ENCODE peak calls at places on chromosomes 4 and X, in nine cellular contexts. D is fibroblast of lung, K is upper lobe of right lung, M is transverse colon, G is A549, O is endothelial cell, F is lower leg skin, E is left ventricle myocardium inferior, U is OCI-LY7. C is an unnamed sample.
A peak's percentile ranks its signal among the peaks of the same experiment; 100 is the strongest.

GRCh38 chrX:23493941-23494374 is 159.3 kb downstream of the PTCHD1 start:
- DNase-seq in F (no peak), D (no peak), U (peak; percentile 5), E (no peak), O (no peak), K (no peak), M (no peak), G (peak; percentile 11), C (no peak)

GRCh38 chrX:17590892-17591740 is 146.2 kb upstream of the SCML1 start:
- DNase-seq in U (peak; percentile 11), F (peak; percentile 48), M (peak; percentile 59), K (no peak), G (peak; percentile 73), O (peak; percentile 44), D (peak; percentile 94), E (peak; percentile 24), C (no peak)

GRCh38 chr4:2141762-2142520 is 82.8 kb downstream of the NAT8L start:
- DNase-seq in F (no peak), U (no peak), M (no peak), O (no peak), G (no peak), E (no peak), K (no peak), D (peak; percentile 10), C (no peak)

GRCh38 chr4:80393246-80393969 is 57.9 kb downstream of the CFAP299 start:
- DNase-seq in G (no peak), O (no peak), M (no peak), D (peak; percentile 73), E (no peak), U (no peak), F (no peak), K (no peak), C (no peak)

GRCh38 chr4:142467086-142467485 is 379.0 kb downstream of the INPP4B start:
- DNase-seq in E (no peak), U (no peak), O (no peak), K (no peak), M (no peak), G (no peak), D (no peak), F (no peak), C (no peak)

GRCh38 chrX:13495232-13495631 is 74.2 kb upstream of the EGFL6 start:
- DNase-seq in U (no peak), F (no peak), M (peak; percentile 32), G (no peak), E (no peak), O (no peak), K (no peak), D (no peak), C (no peak)

GRCh38 chrX:115533485-115533884 is 27.5 kb upstream of the PLS3 start:
- DNase-seq in D (peak; percentile 71), G (no peak), E (no peak), F (no peak), U (no peak), K (no peak), M (no peak), O (no peak), C (no peak)

GRCh38 chrX:298993-299392 is 17.8 kb downstream of the PLCXD1 start:
- DNase-seq in E (no peak), G (no peak), D (no peak), U (no peak), K (no peak), O (no peak), F (no peak), M (no peak), C (no peak)

GRCh38 chr4:160319221-160319867 is 1216.5 kb downstream of the RAPGEF2 start:
- DNase-seq in K (no peak), O (no peak), G (peak; percentile 99), U (no peak), D (no peak), E (no peak), F (no peak), M (no peak), C (no peak)

GRCh38 chrX:100994352-100995281 is 25.1 kb downstream of the ARL13A start:
- DNase-seq in G (peak; percentile 48), D (peak; percentile 30), F (no peak), K (no peak), U (no peak), O (no peak), M (no peak), E (no peak), C (no peak)

GRCh38 chr4:177640864-177641263 is 198.6 kb upstream of the AGA start:
- DNase-seq in O (no peak), F (no peak), D (no peak), M (no peak), G (no peak), U (no peak), E (no peak), K (no peak), C (no peak)

GRCh38 chr4:14178421-14178820 is 550.9 kb upstream of the BOD1L1 start:
- DNase-seq in G (peak; percentile 17), D (peak; percentile 50), O (no peak), U (peak; percentile 41), K (no peak), F (no peak), E (no peak), M (no peak), C (no peak)

GRCh38 chr4:39046243-39046642 is 14.0 kb upstream of the TMEM156 start:
- DNase-seq in G (peak; percentile 74), O (no peak), E (no peak), U (no peak), M (no peak), K (no peak), F (no peak), D (no peak), C (no peak)

GRCh38 chr4:39043697-39044363 is 11.6 kb upstream of the TMEM156 start:
- DNase-seq in E (no peak), D (no peak), K (no peak), G (peak; percentile 41), F (no peak), U (peak; percentile 59), O (peak; percentile 14), M (no peak), C (no peak)

GRCh38 chr4:39044364-39044946 is 12.2 kb upstream of the TMEM156 start:
- DNase-seq in D (peak; percentile 88), F (peak; percentile 90), E (peak; percentile 94), M (peak; percentile 94), O (peak; percentile 92), K (peak; percentile 94), U (peak; percentile 90), G (peak; percentile 95), C (peak; percentile 85)

GRCh38 chr4:39045791-39046221 is 13.6 kb upstream of the TMEM156 start:
- DNase-seq in D (peak; percentile 40), M (no peak), O (no peak), F (no peak), K (no peak), E (no peak), U (peak; percentile 40), G (peak; percentile 60), C (no peak)

DNA sequence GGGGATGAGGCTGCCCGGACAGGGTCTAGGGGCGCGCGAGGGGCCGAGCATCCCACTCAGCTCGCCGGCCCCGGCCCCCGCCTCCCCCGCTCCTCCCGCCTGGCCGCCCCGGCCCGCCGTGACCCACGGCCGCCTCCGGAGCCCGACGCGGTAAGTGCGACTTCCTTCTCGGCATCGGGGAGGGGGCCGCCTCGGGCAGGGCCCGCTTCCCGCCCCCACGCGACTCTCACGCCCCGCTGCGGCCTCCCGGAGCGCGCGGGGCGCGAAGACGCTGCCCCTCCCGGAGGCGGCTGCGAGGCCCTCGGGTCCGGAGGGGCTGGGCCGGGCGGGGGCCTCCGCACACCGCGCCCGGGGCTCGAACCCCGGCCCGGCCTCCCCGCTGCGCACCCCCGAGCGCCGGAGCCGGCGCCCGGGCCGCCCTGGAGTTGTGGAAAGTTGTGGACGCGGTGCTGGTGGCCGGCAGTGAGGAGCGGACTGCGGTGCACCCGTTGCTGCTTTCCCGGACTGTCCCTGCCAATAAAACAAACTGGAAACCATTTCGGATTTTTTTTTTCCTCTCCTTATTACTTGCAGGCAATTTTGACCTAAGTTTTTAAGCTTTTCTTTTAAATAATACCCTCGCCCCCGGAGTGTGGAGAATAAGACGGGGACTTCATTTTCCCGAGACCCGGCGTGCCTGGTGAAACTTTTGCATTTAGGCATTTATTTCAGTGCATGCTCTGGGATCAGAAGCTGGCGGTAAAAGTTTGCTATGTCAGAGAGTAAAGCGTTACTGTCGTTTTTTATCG is 12.9 kb upstream of the TMEM156 start:
- DNase-seq in O (peak; percentile 55), K (peak; percentile 75), D (no peak), E (peak; percentile 29), M (no peak), F (no peak), G (peak; percentile 38), U (peak; percentile 63), C (no peak)
- TF ChIP-seq CTCF in O (no peak), K (no peak), D (no peak), E (no peak), M (no peak), F (no peak), G (no peak), U (no peak), C (no peak)

DNA sequence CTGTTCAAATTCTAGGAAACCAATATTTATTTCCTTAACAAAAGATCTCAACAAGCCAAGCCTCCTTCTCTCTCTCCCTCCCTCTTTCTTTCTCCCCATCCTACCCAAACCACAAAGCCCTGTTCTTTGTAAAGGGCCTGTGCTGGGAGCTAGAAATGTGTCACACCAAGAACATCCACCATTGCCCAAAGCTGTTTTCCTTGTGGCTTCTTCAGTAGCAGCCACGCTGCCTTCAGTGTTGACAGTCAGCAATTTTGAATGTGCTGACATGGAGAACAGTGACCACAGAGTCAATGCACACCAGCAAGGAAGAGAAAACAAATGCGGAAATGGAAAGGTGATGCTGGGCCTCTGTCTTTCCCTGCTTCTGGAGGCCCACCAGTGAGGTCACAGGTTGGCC is 202.9 kb downstream of the MAML3 start:
- DNase-seq in G (no peak), K (no peak), U (no peak), O (no peak), M (no peak), D (no peak), F (no peak), E (no peak), C (no peak)
- TF ChIP-seq CTCF in G (no peak), K (no peak), U (no peak), O (no peak), M (no peak), D (no peak), F (no peak), E (no peak), C (no peak)

DNA sequence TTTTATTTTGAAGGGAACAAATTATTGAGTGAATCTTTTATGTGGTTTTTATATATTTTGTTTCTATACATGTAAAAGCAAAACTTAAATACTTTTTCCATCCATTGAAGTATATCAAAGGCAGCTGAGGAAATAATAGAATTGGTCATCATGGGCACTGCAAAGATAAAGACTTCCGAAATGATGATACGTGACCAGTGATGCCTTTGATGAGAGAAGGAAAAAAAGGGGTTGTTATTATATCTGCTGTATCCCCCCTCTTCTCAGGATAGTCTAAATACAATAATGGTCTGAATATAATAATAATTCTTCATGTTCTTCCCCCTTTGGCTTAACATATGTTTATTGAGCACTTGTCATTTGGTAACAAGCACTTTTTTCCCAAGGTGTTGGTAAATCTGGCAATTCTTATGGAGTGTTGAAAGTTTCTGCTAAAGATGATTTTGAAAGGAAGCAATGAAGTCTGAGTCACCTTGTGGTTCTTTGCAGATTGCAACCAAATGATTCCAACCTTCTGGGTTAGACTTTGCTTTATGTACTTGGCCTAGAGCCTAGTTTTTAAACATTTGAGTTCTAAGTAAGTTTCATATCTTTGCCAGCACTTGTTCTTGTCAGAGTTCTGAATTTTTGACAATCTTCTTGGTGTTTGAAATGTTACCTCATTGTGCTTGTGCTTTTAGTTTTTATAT is 60.8 kb downstream of the USP9X start:
- DNase-seq in K (no peak), O (no peak), G (peak; percentile 32), D (peak; percentile 89), F (no peak), M (no peak), E (no peak), U (no peak), C (no peak)
- TF ChIP-seq CTCF in K (no peak), O (no peak), G (no peak), D (no peak), F (no peak), M (no peak), E (no peak), U (no peak), C (no peak)

GRCh38 chr4:41258783-41259182 is 2.1 kb downstream of the UCHL1 start:
- DNase-seq in G (peak; percentile 70), D (peak; percentile 81), U (peak; percentile 71), K (no peak), M (no peak), E (no peak), F (no peak), O (peak; percentile 45), C (no peak)
- TF ChIP-seq CTCF in G (peak; percentile 23), D (peak; percentile 66), U (peak; percentile 71), K (peak; percentile 52), M (no peak), E (peak; percentile 48), F (no peak), O (no peak), C (no peak)

C was measured in omental fat pad.